ENCODE peak calls at places on chromosomes 6 and 20, in six cellular contexts. One of them, this sample, is unnamed. For H3K4me1, the result is how much of the 10 kb centered on the place peaks cover.

GRCh38 chr6:94071835-94072234 is 652.5 kb upstream of the EPHA7 start:
- DNase-seq in left lung: no peak
- DNase-seq in mucosa of descending colon: no peak
- DNase-seq in astrocyte: no peak
- DNase-seq in fibroblast of lung: no peak
- DNase-seq in heart right ventricle: no peak
- DNase-seq in this sample: no peak

GRCh38 chr20:21235346-21235712 is 67.8 kb upstream of the XRN2 start:
- DNase-seq in fibroblast of lung: no peak
- DNase-seq in left lung: no peak
- DNase-seq in heart right ventricle: no peak
- DNase-seq in astrocyte: no peak
- DNase-seq in mucosa of descending colon: no peak
- DNase-seq in this sample: no peak

GRCh38 chr20:47857994-47858557 is 72.8 kb upstream of the SULF2 start:
- DNase-seq in mucosa of descending colon: no peak
- DNase-seq in fibroblast of lung: peak
- DNase-seq in astrocyte: peak
- DNase-seq in heart right ventricle: no peak
- DNase-seq in left lung: no peak
- DNase-seq in this sample: no peak

GRCh38 chr6:10883312-10884244 is 1.7 kb upstream of the GCM2 start:
- DNase-seq in heart right ventricle: no peak
- DNase-seq in fibroblast of lung: no peak
- DNase-seq in mucosa of descending colon: no peak
- DNase-seq in left lung: no peak
- DNase-seq in astrocyte: no peak
- DNase-seq in this sample: no peak

GRCh38 chr20:34171640-34172039 is 59.6 kb upstream of the EIF2S2 start:
- DNase-seq in mucosa of descending colon: no peak
- DNase-seq in astrocyte: no peak
- DNase-seq in left lung: no peak
- DNase-seq in fibroblast of lung: no peak
- DNase-seq in heart right ventricle: no peak
- DNase-seq in this sample: no peak

GRCh38 chr6:131135244-131136020 is at the start of gene AKAP7:
- DNase-seq in mucosa of descending colon: peak
- DNase-seq in heart right ventricle: peak
- DNase-seq in astrocyte: peak
- DNase-seq in left lung: peak
- DNase-seq in fibroblast of lung: peak
- DNase-seq in this sample: peak

GRCh38 chr20:23640018-23640872 is 2.5 kb upstream of the CST3 start:
- DNase-seq in heart right ventricle: no peak
- DNase-seq in fibroblast of lung: no peak
- DNase-seq in left lung: no peak
- DNase-seq in astrocyte: no peak
- DNase-seq in mucosa of descending colon: no peak
- DNase-seq in this sample: no peak

GRCh38 chr6:107823047-107823557 is 1.0 kb downstream of the SCML4 start:
- DNase-seq in mucosa of descending colon: no peak
- DNase-seq in astrocyte: no peak
- DNase-seq in fibroblast of lung: no peak
- DNase-seq in heart right ventricle: no peak
- DNase-seq in left lung: no peak
- DNase-seq in this sample: no peak

GRCh38 chr20:62694106-62694505 is 14.5 kb upstream of the NTSR1 start:
- DNase-seq in fibroblast of lung: no peak
- DNase-seq in left lung: no peak
- DNase-seq in mucosa of descending colon: no peak
- DNase-seq in astrocyte: no peak
- DNase-seq in heart right ventricle: no peak
- DNase-seq in this sample: no peak

GRCh38 chr6:100751590-100751989 is 129.5 kb downstream of the ASCC3 start:
- DNase-seq in left lung: no peak
- DNase-seq in mucosa of descending colon: no peak
- DNase-seq in astrocyte: no peak
- DNase-seq in heart right ventricle: no peak
- DNase-seq in fibroblast of lung: no peak
- DNase-seq in this sample: no peak

GRCh38 chr6:87364602-87365252 is 20.1 kb downstream of the C6orf163 start:
- DNase-seq in fibroblast of lung: no peak
- DNase-seq in mucosa of descending colon: no peak
- DNase-seq in heart right ventricle: no peak
- DNase-seq in astrocyte: no peak
- DNase-seq in left lung: no peak
- DNase-seq in this sample: no peak

GRCh38 chr6:161411265-161411944 is 137.5 kb upstream of the AGPAT4 start:
- DNase-seq in left lung: no peak
- DNase-seq in heart right ventricle: no peak
- DNase-seq in astrocyte: peak
- DNase-seq in fibroblast of lung: peak
- DNase-seq in mucosa of descending colon: no peak
- DNase-seq in this sample: no peak

GRCh38 chr6:167957626-167958025 is 39.8 kb upstream of the KIF25 start:
- DNase-seq in astrocyte: no peak
- DNase-seq in fibroblast of lung: no peak
- DNase-seq in mucosa of descending colon: no peak
- DNase-seq in heart right ventricle: no peak
- DNase-seq in left lung: no peak
- DNase-seq in this sample: no peak

GRCh38 chr20:48051810-48052491 is 266.7 kb upstream of the SULF2 start:
- DNase-seq in astrocyte: peak
- DNase-seq in left lung: no peak
- DNase-seq in heart right ventricle: no peak
- DNase-seq in mucosa of descending colon: no peak
- DNase-seq in fibroblast of lung: peak
- DNase-seq in this sample: no peak

GRCh38 chr6:38169826-38170526 is 350.4 kb downstream of the ZFAND3 start:
- DNase-seq in fibroblast of lung: no peak
- DNase-seq in mucosa of descending colon: peak
- DNase-seq in heart right ventricle: no peak
- DNase-seq in left lung: no peak
- DNase-seq in astrocyte: no peak
- DNase-seq in this sample: peak

GRCh38 chr6:119566546-119567263 is 217.1 kb upstream of the MAN1A1 start:
- DNase-seq in left lung: no peak
- DNase-seq in mucosa of descending colon: no peak
- DNase-seq in astrocyte: no peak
- DNase-seq in fibroblast of lung: no peak
- DNase-seq in heart right ventricle: no peak
- DNase-seq in this sample: no peak

GRCh38 chr6:113111550-113111949 is 745.6 kb upstream of the MARCKS start:
- DNase-seq in heart right ventricle: no peak
- DNase-seq in left lung: no peak
- DNase-seq in fibroblast of lung: no peak
- DNase-seq in mucosa of descending colon: no peak
- DNase-seq in astrocyte: no peak
- DNase-seq in this sample: no peak

GRCh38 chr6:133767571-133767970 is 121.3 kb upstream of the TCF21 start:
- DNase-seq in heart right ventricle: no peak
- DNase-seq in fibroblast of lung: peak
- DNase-seq in astrocyte: no peak
- DNase-seq in mucosa of descending colon: no peak
- DNase-seq in left lung: no peak
- DNase-seq in this sample: no peak

GRCh38 chr6:12483712-12484111 is 193.6 kb downstream of the EDN1 start:
- DNase-seq in fibroblast of lung: peak
- DNase-seq in left lung: no peak
- DNase-seq in astrocyte: peak
- DNase-seq in heart right ventricle: no peak
- DNase-seq in mucosa of descending colon: no peak
- DNase-seq in this sample: no peak

GRCh38 chr20:59780494-59781185 is 152.8 kb downstream of the SYCP2 start:
- DNase-seq in left lung: no peak
- DNase-seq in fibroblast of lung: no peak
- DNase-seq in astrocyte: no peak
- DNase-seq in heart right ventricle: no peak
- DNase-seq in mucosa of descending colon: no peak
- DNase-seq in this sample: no peak

GRCh38 chr6:117545161-117545595 is 57.1 kb downstream of the GOPC start:
- DNase-seq in astrocyte: peak
- DNase-seq in left lung: no peak
- DNase-seq in mucosa of descending colon: no peak
- DNase-seq in heart right ventricle: no peak
- DNase-seq in fibroblast of lung: peak
- DNase-seq in this sample: no peak

GRCh38 chr6:115947964-115948541 is 112.6 kb downstream of the FRK start:
- DNase-seq in astrocyte: no peak
- DNase-seq in heart right ventricle: no peak
- DNase-seq in fibroblast of lung: no peak
- DNase-seq in left lung: no peak
- DNase-seq in mucosa of descending colon: peak
- DNase-seq in this sample: peak

GRCh38 chr20:46937140-46937523 is 42.5 kb downstream of the EYA2 start:
- DNase-seq in mucosa of descending colon: no peak
- DNase-seq in astrocyte: no peak
- DNase-seq in fibroblast of lung: no peak
- DNase-seq in heart right ventricle: no peak
- DNase-seq in left lung: no peak
- DNase-seq in this sample: no peak

GRCh38 chr6:56758553-56758952 is 115.9 kb upstream of the DST start:
- DNase-seq in left lung: no peak
- DNase-seq in heart right ventricle: no peak
- DNase-seq in mucosa of descending colon: no peak
- DNase-seq in astrocyte: no peak
- DNase-seq in fibroblast of lung: no peak
- DNase-seq in this sample: no peak

GRCh38 chr6:56756219-56756789 is 113.6 kb upstream of the DST start:
- DNase-seq in mucosa of descending colon: no peak
- DNase-seq in fibroblast of lung: no peak
- DNase-seq in left lung: no peak
- DNase-seq in heart right ventricle: no peak
- DNase-seq in astrocyte: no peak
- DNase-seq in this sample: no peak

GRCh38 chr6:56758120-56758519 is 115.4 kb upstream of the DST start:
- DNase-seq in heart right ventricle: no peak
- DNase-seq in left lung: no peak
- DNase-seq in mucosa of descending colon: no peak
- DNase-seq in fibroblast of lung: peak
- DNase-seq in astrocyte: no peak
- DNase-seq in this sample: no peak

GRCh38 chr6:56756791-56757582 is 114.3 kb upstream of the DST start:
- DNase-seq in mucosa of descending colon: no peak
- DNase-seq in fibroblast of lung: peak
- DNase-seq in left lung: no peak
- DNase-seq in astrocyte: no peak
- DNase-seq in heart right ventricle: no peak
- DNase-seq in this sample: no peak

GRCh38 chr6:56757585-56757984 is 114.9 kb upstream of the DST start:
- DNase-seq in mucosa of descending colon: peak
- DNase-seq in heart right ventricle: no peak
- DNase-seq in left lung: no peak
- DNase-seq in astrocyte: no peak
- DNase-seq in fibroblast of lung: peak
- DNase-seq in this sample: peak
- TF ChIP-seq CTCF in mucosa of descending colon: peak
- TF ChIP-seq CTCF in heart right ventricle: no peak
- TF ChIP-seq CTCF in left lung: peak
- TF ChIP-seq CTCF in astrocyte: peak
- TF ChIP-seq CTCF in fibroblast of lung: peak
- TF ChIP-seq CTCF in this sample: peak

GRCh38 chr20:41009960-41010359 is 18.7 kb upstream of the TOP1 start:
- DNase-seq in left lung: no peak
- DNase-seq in fibroblast of lung: peak
- DNase-seq in mucosa of descending colon: no peak
- DNase-seq in astrocyte: peak
- DNase-seq in heart right ventricle: no peak
- DNase-seq in this sample: no peak

GRCh38 chr20:41018153-41018552 is 10.5 kb upstream of the TOP1 start:
- DNase-seq in left lung: no peak
- DNase-seq in mucosa of descending colon: no peak
- DNase-seq in fibroblast of lung: no peak
- DNase-seq in astrocyte: no peak
- DNase-seq in heart right ventricle: no peak
- DNase-seq in this sample: no peak

GRCh38 chr20:41017448-41018042 is 11.1 kb upstream of the TOP1 start:
- DNase-seq in heart right ventricle: no peak
- DNase-seq in mucosa of descending colon: no peak
- DNase-seq in astrocyte: no peak
- DNase-seq in fibroblast of lung: no peak
- DNase-seq in left lung: no peak
- DNase-seq in this sample: no peak

GRCh38 chr20:41011551-41012067 is 17.0 kb upstream of the TOP1 start:
- DNase-seq in heart right ventricle: no peak
- DNase-seq in astrocyte: no peak
- DNase-seq in fibroblast of lung: no peak
- DNase-seq in mucosa of descending colon: no peak
- DNase-seq in left lung: no peak
- DNase-seq in this sample: no peak

GRCh38 chr20:41014557-41015088 is 14.0 kb upstream of the TOP1 start:
- DNase-seq in astrocyte: no peak
- DNase-seq in fibroblast of lung: no peak
- DNase-seq in left lung: no peak
- DNase-seq in heart right ventricle: no peak
- DNase-seq in mucosa of descending colon: no peak
- DNase-seq in this sample: no peak
- H3K4me1 ChIP-seq in astrocyte: under half
- H3K4me1 ChIP-seq in fibroblast of lung: under half
- H3K4me1 ChIP-seq in left lung: under half
- H3K4me1 ChIP-seq in heart right ventricle: under half
- H3K4me1 ChIP-seq in mucosa of descending colon: under half
- H3K4me1 ChIP-seq in this sample: under half

GRCh38 chr6:78831492-78831891 is 35.9 kb upstream of the IRAK1BP1 start:
- DNase-seq in mucosa of descending colon: peak
- DNase-seq in astrocyte: peak
- DNase-seq in left lung: no peak
- DNase-seq in fibroblast of lung: peak
- DNase-seq in heart right ventricle: no peak
- DNase-seq in this sample: no peak

GRCh38 chr6:78832091-78832808 is 35.1 kb upstream of the IRAK1BP1 start:
- DNase-seq in astrocyte: peak
- DNase-seq in mucosa of descending colon: no peak
- DNase-seq in heart right ventricle: no peak
- DNase-seq in left lung: no peak
- DNase-seq in fibroblast of lung: peak
- DNase-seq in this sample: no peak

GRCh38 chr6:78836610-78837009 is 30.7 kb upstream of the IRAK1BP1 start:
- DNase-seq in astrocyte: no peak
- DNase-seq in left lung: no peak
- DNase-seq in heart right ventricle: no peak
- DNase-seq in fibroblast of lung: no peak
- DNase-seq in mucosa of descending colon: no peak
- DNase-seq in this sample: no peak

GRCh38 chr6:78830810-78831209 is 36.5 kb upstream of the IRAK1BP1 start:
- DNase-seq in fibroblast of lung: no peak
- DNase-seq in heart right ventricle: no peak
- DNase-seq in mucosa of descending colon: peak
- DNase-seq in astrocyte: no peak
- DNase-seq in left lung: no peak
- DNase-seq in this sample: no peak

GRCh38 chr6:78835817-78836216 is 31.5 kb upstream of the IRAK1BP1 start:
- DNase-seq in heart right ventricle: no peak
- DNase-seq in mucosa of descending colon: no peak
- DNase-seq in fibroblast of lung: no peak
- DNase-seq in astrocyte: no peak
- DNase-seq in left lung: no peak
- DNase-seq in this sample: no peak
- TF ChIP-seq CTCF in heart right ventricle: no peak
- TF ChIP-seq CTCF in mucosa of descending colon: no peak
- TF ChIP-seq CTCF in fibroblast of lung: no peak
- TF ChIP-seq CTCF in astrocyte: peak
- TF ChIP-seq CTCF in left lung: no peak
- TF ChIP-seq CTCF in this sample: peak

GRCh38 chr6:105321728-105322127 is 81.2 kb downstream of the PREP start:
- DNase-seq in astrocyte: no peak
- DNase-seq in heart right ventricle: no peak
- DNase-seq in fibroblast of lung: no peak
- DNase-seq in left lung: no peak
- DNase-seq in mucosa of descending colon: no peak
- DNase-seq in this sample: no peak
- H3K4me1 ChIP-seq in astrocyte: under half
- H3K4me1 ChIP-seq in heart right ventricle: under half
- H3K4me1 ChIP-seq in fibroblast of lung: under half
- H3K4me1 ChIP-seq in left lung: under half
- H3K4me1 ChIP-seq in mucosa of descending colon: under half
- H3K4me1 ChIP-seq in this sample: under half